ENCODE peak calls at places on chromosomes 11 and 22, in five cellular contexts. P is naive thymus-derived CD8-positive, alpha-beta T cell; F is NCI-H1105 treated with DMSO at 0.1 percent for 48 hours; C is GM13976; O is CD8-positive, alpha-beta T cell. B is an unnamed sample.

GRCh38 chr11:12827369-12827768 is 153.1 kb downstream of the TEAD1 start:
- DNase-seq in C (no peak), F (no peak), P (no peak), O (no peak), B (peak; percentile 72)

GRCh38 chr11:83070878-83071640 is 638 bp downstream of the RAB30 start:
- DNase-seq in C (no peak), F (peak; percentile 61), P (no peak), O (no peak), B (peak; percentile 87)

GRCh38 chr22:21933413-21933812 is 19.2 kb downstream of the PPM1F start:
- DNase-seq in O (no peak), P (no peak), C (no peak), F (no peak), B (no peak)

GRCh38 chr11:28757725-28758515 is 649.7 kb downstream of the METTL15 start:
- DNase-seq in C (no peak), F (no peak), O (no peak), P (no peak), B (no peak)

GRCh38 chr22:19109198-19110063 is 12.8 kb downstream of the DGCR2 start:
- DNase-seq in C (peak; percentile 67), O (peak; percentile 34), F (no peak), P (peak; percentile 61), B (no peak)

GRCh38 chr11:113574586-113574985 is 99.4 kb upstream of the DRD2 start:
- DNase-seq in O (no peak), C (no peak), P (no peak), F (peak; percentile 74), B (peak; percentile 75)

GRCh38 chr22:23401111-23401909 is 178.8 kb downstream of the IGLL1 start:
- DNase-seq in P (no peak), O (no peak), C (no peak), F (no peak), B (no peak)

GRCh38 chr11:3153291-3153861 is 11.7 kb downstream of the OSBPL5 start:
- DNase-seq in P (no peak), O (no peak), C (no peak), F (no peak), B (no peak)

GRCh38 chr11:69325446-69325845 is 31.5 kb downstream of the MYEOV start:
- DNase-seq in P (no peak), C (no peak), F (no peak), O (no peak), B (no peak)

GRCh38 chr11:292211-293121 is 3.5 kb downstream of the PGGHG start:
- DNase-seq in O (no peak), P (no peak), C (no peak), F (no peak), B (no peak)